ENCODE peak calls at places on chromosome 4, in seven cellular contexts. P is aorta; U is fibroblast of lung; Z is CD8-positive, alpha-beta T cell; N is cardiac fibroblast; F is endodermal cell; W is CD8-positive, alpha-beta memory T cell. D is an unnamed sample.

GRCh38 chr4:59818656-59819055 is 1381.5 kb upstream of the ADGRL3 start:
- DNase-seq in W (no peak), N (no peak), P (no peak), Z (no peak), F (no peak), U (peak; percentile 23), D (no peak)

GRCh38 chr4:36189511-36190226 is 54.6 kb downstream of the ARAP2 start:
- DNase-seq in U (no peak), Z (peak; percentile 14), F (no peak), P (no peak), W (peak; percentile 63), N (no peak), D (peak; percentile 69)

GRCh38 chr4:8103421-8103820 is 55.2 kb downstream of the ABLIM2 start:
- DNase-seq in U (no peak), N (no peak), F (no peak), Z (no peak), P (no peak), W (no peak), D (no peak)

GRCh38 chr4:183171484-183172267 is 72.6 kb downstream of the WWC2 start:
- DNase-seq in P (no peak), N (no peak), U (peak; percentile 15), F (no peak), Z (no peak), W (no peak), D (no peak)

GRCh38 chr4:14695411-14695810 is 306.9 kb upstream of the CPEB2 start:
- DNase-seq in F (no peak), Z (no peak), N (no peak), U (no peak), W (no peak), P (no peak), D (no peak)

GRCh38 chr4:179867300-179867878 is 2375.8 kb upstream of the TENM3 start:
- DNase-seq in P (no peak), U (peak; percentile 23), N (peak; percentile 1), Z (peak; percentile 10), F (peak; percentile 95), W (no peak), D (peak; percentile 53)

GRCh38 chr4:692771-693554 is 4.0 kb upstream of the SLC49A3 start:
- DNase-seq in P (no peak), F (no peak), Z (no peak), W (no peak), U (no peak), N (no peak), D (no peak)

GRCh38 chr4:125313989-125314602 is 659 bp upstream of the FAT4 start:
- DNase-seq in P (no peak), N (no peak), W (no peak), U (no peak), F (peak; percentile 70), Z (no peak), D (no peak)

GRCh38 chr4:143384381-143384994 is 47.8 kb downstream of the GAB1 start:
- DNase-seq in W (no peak), N (peak; percentile 66), F (no peak), Z (no peak), P (no peak), U (peak; percentile 42), D (no peak)

GRCh38 chr4:152188801-152189200 is 347.1 kb downstream of the FBXW7 start:
- DNase-seq in N (no peak), Z (no peak), P (no peak), U (no peak), W (no peak), F (no peak), D (no peak)

GRCh38 chr4:132383571-132384199 is 765.4 kb upstream of the PCDH10 start:
- DNase-seq in F (no peak), U (peak; percentile 28), W (no peak), P (no peak), Z (no peak), N (no peak), D (no peak)

GRCh38 chr4:39814403-39815185 is 116.7 kb downstream of the UBE2K start:
- DNase-seq in N (peak; percentile 29), P (no peak), W (peak; percentile 43), U (peak; percentile 30), F (no peak), Z (no peak), D (peak; percentile 15)

GRCh38 chr4:127631420-127631819 is 1.3 kb upstream of the INTU start:
- DNase-seq in Z (no peak), N (no peak), P (no peak), F (no peak), U (peak; percentile 17), W (no peak), D (no peak)

GRCh38 chr4:95732061-95732460 is 107.8 kb upstream of the PDHA2 start:
- DNase-seq in U (peak; percentile 83), P (no peak), W (no peak), N (peak; percentile 56), Z (no peak), F (no peak), D (no peak)

GRCh38 chr4:58935336-58935735 is 1825.2 kb upstream of the IGFBP7 start:
- DNase-seq in N (no peak), F (no peak), U (no peak), P (no peak), Z (no peak), W (no peak), D (no peak)

GRCh38 chr4:6109842-6110560 is 90.3 kb downstream of the JAKMIP1 start:
- DNase-seq in W (no peak), P (peak; percentile 55), Z (no peak), N (no peak), U (no peak), F (peak; percentile 94), D (no peak)

GRCh38 chr4:15695240-15695699 is 7.6 kb upstream of the BST1 start:
- DNase-seq in P (no peak), W (no peak), U (peak; percentile 100), N (peak; percentile 80), F (peak; percentile 86), Z (no peak), D (no peak)

GRCh38 chr4:48173055-48173991 is 39.3 kb upstream of the TXK start:
- DNase-seq in U (peak; percentile 52), W (no peak), P (no peak), F (peak; percentile 68), Z (no peak), N (peak; percentile 3), D (peak; percentile 1)

GRCh38 chr4:55543858-55544257 is 2.9 kb downstream of the CLOCK start:
- DNase-seq in W (no peak), P (no peak), U (peak; percentile 29), F (no peak), N (peak; percentile 17), Z (no peak), D (no peak)

GRCh38 chr4:165331316-165331715 is 3.8 kb downstream of the MSMO1 start:
- DNase-seq in N (no peak), U (peak; percentile 44), F (no peak), Z (no peak), W (no peak), P (no peak), D (no peak)

GRCh38 chr4:173538148-173538902 is 8.3 kb upstream of the HAND2 start:
- DNase-seq in Z (peak; percentile 16), N (peak; percentile 35), W (no peak), P (peak; percentile 82), F (peak; percentile 75), U (no peak), D (no peak)
- H3K4me3 ChIP-seq in Z (peak overlapping the region; percentile 38), N (peak overlapping the region; percentile 42), W (peak overlapping the region; percentile 29), P (peak overlapping the region; percentile 72), F (peak overlapping the region; percentile 78), U (peak overlapping the region; percentile 0), D (peak overlapping the region; percentile 13)

GRCh38 chr4:110621328-110621812 is 1.5 kb downstream of the PITX2 start:
- DNase-seq in N (no peak), Z (no peak), P (peak; percentile 69), F (no peak), W (no peak), U (no peak), D (no peak)
- H3K4me3 ChIP-seq in N (peak overlapping the region; percentile 50), Z (peak overlapping the region; percentile 19), P (no peak overlapping the region), F (peak overlapping the region; percentile 90), W (no peak overlapping the region), U (no peak overlapping the region), D (no peak overlapping the region)

DNA sequence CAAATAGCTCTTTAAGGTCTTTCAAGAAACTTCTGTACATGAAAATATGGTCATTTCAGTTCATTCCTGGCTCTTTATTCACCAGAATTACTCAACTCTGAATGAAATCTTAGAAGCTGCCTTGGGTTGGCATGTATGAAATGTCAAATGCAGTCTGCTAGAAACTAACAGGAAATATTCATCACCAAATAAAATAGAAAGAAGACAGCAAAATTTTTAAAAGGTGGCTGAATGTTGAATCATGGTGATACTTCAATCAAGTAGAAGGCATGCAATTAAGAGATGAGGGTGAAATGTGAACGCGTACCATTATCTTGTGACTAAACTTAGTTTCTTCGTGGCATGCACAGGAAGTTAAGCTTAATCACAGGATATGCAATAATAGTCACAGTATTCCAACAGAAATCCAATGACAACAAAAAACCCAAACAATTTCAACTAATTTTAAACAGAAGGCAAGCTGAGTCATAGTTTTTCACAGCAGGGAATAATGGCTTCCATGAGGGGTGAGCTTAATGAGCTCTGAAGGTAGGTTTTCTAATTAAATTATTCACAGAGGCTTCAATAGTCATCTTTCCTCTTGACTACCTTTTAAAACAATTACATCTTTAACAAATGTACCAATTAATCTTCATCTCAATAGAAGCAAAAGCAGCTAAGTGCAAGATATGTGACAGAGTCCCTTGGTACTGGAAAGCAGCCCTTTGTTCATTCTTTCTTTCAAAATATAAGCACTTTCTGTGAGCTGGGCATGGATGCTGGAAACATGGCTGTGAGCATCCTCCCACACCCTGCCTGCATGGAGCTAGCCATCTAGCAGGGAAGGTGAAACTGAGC is 44.5 kb downstream of the SCFD2 start:
- DNase-seq in W (no peak), P (no peak), Z (no peak), F (no peak), U (peak; percentile 89), N (peak; percentile 82), D (no peak)
- H3K4me3 ChIP-seq in W (no peak overlapping the region), P (peak overlapping the region; percentile 48), Z (no peak overlapping the region), F (no peak overlapping the region), U (peak overlapping the region; percentile 48), N (no peak overlapping the region), D (no peak overlapping the region)

GRCh38 chr4:128869801-128870509 is 60.5 kb downstream of the JADE1 start:
- DNase-seq in U (no peak), N (no peak), F (no peak), W (no peak), Z (no peak), P (no peak), D (no peak)

GRCh38 chr4:128866691-128867090 is 57.2 kb downstream of the JADE1 start:
- DNase-seq in F (no peak), W (no peak), Z (no peak), U (no peak), P (no peak), N (no peak), D (no peak)

GRCh38 chr4:128871948-128872347 is 62.4 kb downstream of the JADE1 start:
- DNase-seq in F (no peak), N (peak; percentile 58), P (no peak), W (no peak), U (peak; percentile 90), Z (no peak), D (no peak)

GRCh38 chr4:128866281-128866680 is 56.8 kb downstream of the JADE1 start:
- DNase-seq in P (no peak), U (no peak), Z (no peak), F (no peak), W (no peak), N (no peak), D (no peak)

GRCh38 chr4:128868758-128869157 is 59.3 kb downstream of the JADE1 start:
- DNase-seq in P (no peak), Z (no peak), N (peak; percentile 39), W (no peak), U (peak; percentile 35), F (no peak), D (no peak)
- H3K4me3 ChIP-seq in P (no peak overlapping the region), Z (no peak overlapping the region), N (no peak overlapping the region), W (no peak overlapping the region), U (no peak overlapping the region), F (no peak overlapping the region), D (no peak overlapping the region)

D was measured in Jurkat, Clone E6-1.